ENCODE peak calls at places on chromosomes 11 and 22, in nine cellular contexts. Y is CD8-positive, alpha-beta T cell; Q is aorta; N is H9; O is GM23248; I is cardiac muscle cell; Z is transverse colon; T is astrocyte; M is HCT116. K is an unnamed sample.

GRCh38 chr11:64998141-64998540 is 1.4 kb upstream of the BATF2 start:
- DNase-seq in Q (no peak), O (no peak), I (no peak), M (no peak), N (no peak), Z (peak; percentile 39), T (no peak), Y (no peak), K (no peak)

GRCh38 chr11:117431436-117431835 is 103.8 kb downstream of the CEP164 start:
- DNase-seq in O (no peak), Y (no peak), M (no peak), Z (no peak), N (no peak), I (no peak), T (no peak), Q (no peak), K (no peak)

GRCh38 chr11:57277845-57278720 is 41.0 kb upstream of the APLNR start:
- DNase-seq in I (peak; percentile 92), T (peak; percentile 48), Z (peak; percentile 75), N (peak; percentile 84), M (peak; percentile 69), Q (peak; percentile 73), O (peak; percentile 90), Y (no peak), K (no peak)

GRCh38 chr22:28222976-28223375 is 303.9 kb upstream of the PITPNB start:
- DNase-seq in Y (no peak), Q (no peak), M (no peak), Z (no peak), T (peak; percentile 82), I (peak; percentile 44), O (peak; percentile 57), N (no peak), K (no peak)

GRCh38 chr11:116428638-116428975 is 344.2 kb downstream of the BUD13 start:
- DNase-seq in I (no peak), Q (no peak), Y (no peak), N (no peak), M (no peak), T (no peak), Z (no peak), O (no peak), K (no peak)

GRCh38 chr22:39283312-39284141 is 35.9 kb downstream of the RPL3 start:
- DNase-seq in I (peak; percentile 69), Y (no peak), O (no peak), Q (peak; percentile 84), T (no peak), N (no peak), Z (peak; percentile 25), M (no peak), K (no peak)

GRCh38 chr11:99501655-99502054 is 480.9 kb downstream of the CNTN5 start:
- DNase-seq in I (no peak), N (no peak), M (no peak), Y (no peak), Q (no peak), Z (no peak), O (no peak), T (no peak), K (no peak)

GRCh38 chr11:128294685-128295079 is 292.7 kb downstream of the ETS1 start:
- DNase-seq in I (no peak), O (peak; percentile 44), Q (no peak), Z (no peak), M (no peak), N (no peak), T (peak; percentile 71), Y (no peak), K (no peak)

GRCh38 chr11:48081151-48082010 is 101.0 kb downstream of the PTPRJ start:
- DNase-seq in Y (no peak), M (no peak), T (peak; percentile 88), Z (no peak), Q (peak; percentile 93), I (peak; percentile 81), N (no peak), O (peak; percentile 92), K (no peak)

GRCh38 chr22:33747576-33748180 is 172.6 kb downstream of the LARGE1 start:
- DNase-seq in Z (peak; percentile 28), T (no peak), O (no peak), I (no peak), Q (no peak), M (no peak), Y (no peak), N (no peak), K (no peak)

GRCh38 chr11:66720899-66721470 is 8.0 kb downstream of the SPTBN2 start:
- DNase-seq in Q (no peak), Z (no peak), Y (no peak), N (no peak), I (no peak), T (no peak), M (no peak), O (no peak), K (no peak)

DNA sequence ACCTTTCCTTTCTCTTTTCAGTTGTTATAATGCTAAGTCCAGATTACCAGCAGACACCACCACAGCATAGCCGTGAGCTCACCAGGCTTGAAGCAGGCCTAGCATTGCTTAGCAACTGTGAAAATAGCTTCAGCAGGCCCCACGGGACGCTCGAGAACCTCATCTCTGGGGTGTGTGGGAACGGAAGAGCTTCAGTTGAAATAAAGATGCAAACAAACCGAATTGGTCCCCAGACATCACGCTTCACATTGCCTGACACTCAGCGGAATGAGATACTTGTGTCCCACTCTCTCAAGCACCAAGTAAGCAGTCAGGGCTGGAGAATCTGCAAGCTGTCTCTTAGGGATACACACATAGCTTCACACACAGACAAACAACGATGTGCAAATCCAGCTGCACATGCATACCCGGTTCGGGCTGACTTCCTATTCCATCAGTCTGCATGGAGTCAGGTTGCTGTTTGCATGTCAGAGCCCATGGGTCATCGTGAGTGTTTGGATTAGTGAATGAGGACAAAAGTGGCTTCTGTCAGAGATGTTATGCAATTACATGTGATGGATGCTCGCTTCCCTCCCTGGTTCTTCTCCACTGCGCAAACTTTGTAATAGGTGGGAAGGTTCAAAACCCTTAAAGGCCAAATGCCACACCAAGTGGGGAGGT is 205.7 kb downstream of the SNX19 start:
- DNase-seq in I (no peak), N (no peak), Z (peak; percentile 13), M (no peak), O (no peak), T (no peak), Q (no peak), Y (no peak), K (no peak)
- H3K27me3 ChIP-seq in I (no peaks in the 10 kb centered on the region), N (no peaks in the 10 kb centered on the region), Z (no peaks in the 10 kb centered on the region), M (peaks cover 9% of the 10 kb centered on the region), O (peaks cover 22% of the 10 kb centered on the region), T (no peaks in the 10 kb centered on the region), Q (no peaks in the 10 kb centered on the region), Y (no peaks in the 10 kb centered on the region), K (no peaks in the 10 kb centered on the region)

GRCh38 chr11:92727769-92728168 is 241.7 kb upstream of the MTNR1B start:
- DNase-seq in O (no peak), M (no peak), I (no peak), Z (no peak), Q (no peak), T (no peak), Y (no peak), N (no peak), K (no peak)
- H3K27ac ChIP-seq in O (no peak overlapping the region), M (no peak overlapping the region), I (no peak overlapping the region), Z (no peak overlapping the region), Q (no peak overlapping the region), T (no peak overlapping the region), Y (no peak overlapping the region), N (no peak overlapping the region), K (no peak overlapping the region)

DNA sequence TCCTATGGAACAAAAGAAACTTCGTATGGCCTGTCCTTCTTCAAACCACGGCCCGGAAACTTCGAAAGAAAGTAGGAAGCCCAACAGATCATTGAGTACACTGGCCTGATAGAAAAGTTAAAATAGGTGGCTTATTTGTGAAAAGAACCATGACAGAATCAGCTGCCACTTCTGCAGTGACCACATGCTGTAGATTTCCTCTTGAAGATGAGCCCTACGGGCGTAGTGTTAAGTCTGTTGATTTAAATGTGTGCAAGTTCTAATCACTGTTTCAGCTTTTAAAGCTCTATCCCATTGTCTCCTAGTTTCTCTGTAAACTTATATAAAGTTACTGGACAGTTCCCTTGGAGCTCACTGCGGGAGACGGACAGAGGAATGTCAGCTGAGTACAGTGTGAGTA is 17.7 kb downstream of the SAMM50 start:
- DNase-seq in M (no peak), I (no peak), Z (no peak), N (no peak), O (no peak), Y (no peak), T (no peak), Q (no peak), K (no peak)
- H3K27me3 ChIP-seq in M (no peaks in the 10 kb centered on the region), I (no peaks in the 10 kb centered on the region), Z (no peaks in the 10 kb centered on the region), N (no peaks in the 10 kb centered on the region), O (no peaks in the 10 kb centered on the region), Y (no peaks in the 10 kb centered on the region), T (no peaks in the 10 kb centered on the region), Q (no peaks in the 10 kb centered on the region), K (no peaks in the 10 kb centered on the region)

DNA sequence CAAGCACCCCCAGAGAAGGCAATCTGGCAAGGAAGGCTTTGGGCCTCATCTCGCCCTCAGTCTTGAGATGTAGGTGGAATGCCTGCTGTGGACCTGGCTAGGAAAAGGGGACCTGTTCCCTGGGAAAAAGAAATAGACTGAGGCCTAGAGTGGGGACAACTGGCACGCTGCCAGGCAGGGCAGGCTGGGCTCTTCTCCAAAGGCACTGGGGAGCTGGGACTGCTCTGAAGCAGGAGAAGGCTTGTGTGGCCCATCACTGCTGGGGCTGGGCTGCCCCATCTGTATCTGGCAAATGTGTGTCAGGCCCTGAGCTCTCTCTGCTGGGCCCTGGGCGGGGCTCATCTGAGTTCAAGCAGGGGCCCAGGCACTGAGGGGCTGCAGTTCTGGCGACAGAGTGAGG is 32.9 kb downstream of the ARVCF start:
- DNase-seq in Z (no peak), Q (peak; percentile 61), O (peak; percentile 25), N (no peak), M (no peak), Y (no peak), I (no peak), T (no peak), K (no peak)
- H3K27ac ChIP-seq in Z (peak overlapping the region; percentile 41), Q (peak overlapping the region; percentile 62), O (no peak overlapping the region), N (no peak overlapping the region), M (peak overlapping the region; percentile 68), Y (no peak overlapping the region), I (no peak overlapping the region), T (peak overlapping the region; percentile 40), K (no peak overlapping the region)

GRCh38 chr11:119743041-119743440 is 14.0 kb upstream of the NECTIN1 start:
- DNase-seq in M (no peak), I (no peak), Q (no peak), O (no peak), Y (no peak), Z (peak; percentile 52), T (no peak), N (no peak), K (no peak)
- H3K27me3 ChIP-seq in M (no peaks in the 10 kb centered on the region), I (no peaks in the 10 kb centered on the region), Q (no peaks in the 10 kb centered on the region), O (peaks cover 27% of the 10 kb centered on the region), Y (no peaks in the 10 kb centered on the region), Z (peaks cover 22% of the 10 kb centered on the region), T (peaks cover 22% of the 10 kb centered on the region), N (no peaks in the 10 kb centered on the region), K (peaks cover 13% of the 10 kb centered on the region)

K was measured in effector memory CD4-positive, alpha-beta T cell.